ENCODE peak calls at places on chromosomes 11 and 22, in five cellular contexts. N is WTC11, W is HepG2, F is A549, A is GM12878. J is an unnamed sample.
A peak's percentile ranks its signal among the peaks of the same experiment; 100 is the strongest.

GRCh38 chr11:72456651-72457050 is 22.3 kb upstream of the CLPB start:
- DNase-seq in F (no peak), W (no peak), N (no peak), A (no peak), J (no peak)

GRCh38 chr22:40235418-40235817 is 57.7 kb downstream of the TNRC6B start:
- DNase-seq in A (no peak), F (no peak), N (no peak), W (no peak), J (no peak)

GRCh38 chr22:27094633-27095308 is 437.4 kb downstream of the MIAT start:
- DNase-seq in W (no peak), F (no peak), A (no peak), N (no peak), J (no peak)

GRCh38 chr11:103961010-103961409 is 75.4 kb upstream of the DDI1 start:
- DNase-seq in A (no peak), N (no peak), F (peak; percentile 43), W (no peak), J (no peak)

GRCh38 chr11:72308226-72309073 is 64.5 kb upstream of the PHOX2A start:
- DNase-seq in W (no peak), N (no peak), F (no peak), A (no peak), J (no peak)

GRCh38 chr22:17120281-17120680 is 879 bp downstream of the TMEM121B start:
- DNase-seq in N (peak; percentile 93), F (peak; percentile 27), A (no peak), W (no peak), J (peak; percentile 85)

GRCh38 chr11:47524200-47524874 is 28.6 kb downstream of the CELF1 start:
- DNase-seq in W (no peak), N (no peak), F (no peak), A (no peak), J (peak; percentile 17)

GRCh38 chr22:38078046-38078840 is 5.7 kb downstream of the SLC16A8 start:
- DNase-seq in F (no peak), N (no peak), W (no peak), A (no peak), J (no peak)

GRCh38 chr22:30252411-30253204 is 6.0 kb upstream of the LIF start:
- DNase-seq in N (no peak), F (peak; percentile 73), W (no peak), A (no peak), J (no peak)

GRCh38 chr22:46830001-46830715 is 67.7 kb downstream of the TBC1D22A start:
- DNase-seq in N (no peak), W (no peak), F (peak; percentile 69), A (no peak), J (no peak)

GRCh38 chr22:23070418-23071162 is at the start of gene GNAZ:
- DNase-seq in N (peak; percentile 51), A (no peak), W (no peak), F (peak; percentile 5), J (no peak)

GRCh38 chr11:101336858-101337257 is 207.2 kb upstream of the PGR start:
- DNase-seq in F (no peak), A (no peak), N (no peak), W (no peak), J (no peak)

GRCh38 chr22:49046546-49047305 is 780.9 kb downstream of the BRD1 start:
- DNase-seq in W (peak; percentile 50), A (no peak), N (peak; percentile 90), F (peak; percentile 60), J (peak; percentile 47)

GRCh38 chr11:32891657-32892354 is 805 bp upstream of the QSER1 start:
- DNase-seq in N (no peak), A (no peak), F (no peak), W (no peak), J (peak; percentile 30)
- TF ChIP-seq ESRRA in N (no peak), A (no peak), F (no peak), W (no peak), J (peak; percentile 8)

GRCh38 chr22:32478994-32479393 is 4.4 kb downstream of the FBXO7 start:
- DNase-seq in F (no peak), A (no peak), N (no peak), W (no peak), J (no peak)
- TF ChIP-seq ESRRA in F (no peak), A (no peak), N (no peak), W (no peak), J (no peak)

GRCh38 chr11:112160452-112160851 is 3.4 kb downstream of the IL18 start:
- DNase-seq in A (no peak), N (no peak), W (no peak), F (no peak), J (no peak)
- TF ChIP-seq ESRRA in A (no peak), N (no peak), W (no peak), F (no peak), J (no peak)

GRCh38 chr22:35997438-35997837 is 31.2 kb downstream of the RBFOX2 start:
- DNase-seq in W (no peak), F (no peak), A (no peak), N (no peak), J (no peak)
- TF ChIP-seq ESRRA in W (no peak), F (no peak), A (no peak), N (no peak), J (no peak)

GRCh38 chr11:65947133-65947532 is 1.9 kb downstream of the TSGA10IP start:
- DNase-seq in N (peak; percentile 35), W (no peak), A (no peak), F (no peak), J (no peak)

GRCh38 chr11:65946655-65947054 is 1.4 kb downstream of the TSGA10IP start:
- DNase-seq in A (no peak), N (no peak), F (no peak), W (no peak), J (no peak)

GRCh38 chr11:65944767-65945166 is 513 bp upstream of the TSGA10IP start:
- DNase-seq in W (no peak), A (no peak), F (no peak), N (no peak), J (no peak)

GRCh38 chr11:65945430-65945911 is at the start of gene TSGA10IP:
- DNase-seq in N (peak; percentile 84), F (no peak), A (no peak), W (no peak), J (no peak)

DNA sequence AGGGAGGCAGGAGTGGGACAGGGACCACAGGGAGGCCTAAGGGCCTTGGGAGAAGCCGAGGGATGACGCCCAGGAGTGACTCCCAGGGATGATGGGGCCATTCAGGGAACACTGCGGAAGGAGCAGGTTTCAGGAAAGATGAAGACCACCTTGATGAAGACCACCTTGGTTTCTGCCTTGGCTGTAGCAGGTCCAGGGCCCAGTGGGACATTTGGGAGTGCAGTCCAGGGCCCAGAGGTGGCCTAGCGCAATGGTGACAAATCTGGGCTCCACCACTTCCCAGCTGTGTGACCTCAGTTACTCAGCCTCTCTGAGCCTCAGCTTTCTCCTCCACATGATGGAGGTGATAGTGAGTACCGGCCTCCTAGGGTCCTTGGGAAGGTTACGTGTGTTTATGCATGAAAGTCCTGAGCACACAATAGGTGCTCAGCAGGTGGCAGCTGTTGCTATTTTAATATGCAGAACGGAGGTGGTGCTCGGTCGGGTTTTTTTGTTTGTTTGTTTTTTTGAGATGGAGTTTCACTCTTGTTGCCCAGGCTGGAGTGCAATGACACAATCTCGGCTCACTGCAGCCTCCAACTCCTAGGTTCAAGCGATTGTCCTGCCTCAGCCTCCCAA is 770 bp downstream of the TSGA10IP start:
- DNase-seq in W (no peak), F (no peak), A (no peak), N (peak; percentile 60), J (no peak)
- TF ChIP-seq ESRRA in W (no peak), F (no peak), A (no peak), N (no peak), J (no peak)

GRCh38 chr22:20046730-20047129 is 25.8 kb downstream of the TANGO2 start:
- DNase-seq in W (no peak), A (no peak), N (no peak), F (no peak), J (no peak)

GRCh38 chr22:20040801-20041200 is 19.9 kb downstream of the TANGO2 start:
- DNase-seq in W (no peak), N (no peak), F (no peak), A (no peak), J (no peak)

GRCh38 chr22:20043057-20043996 is 22.4 kb downstream of the TANGO2 start:
- DNase-seq in N (no peak), F (no peak), W (no peak), A (no peak), J (no peak)

GRCh38 chr22:20044495-20045151 is 23.7 kb downstream of the TANGO2 start:
- DNase-seq in N (no peak), F (no peak), A (no peak), W (no peak), J (no peak)

DNA sequence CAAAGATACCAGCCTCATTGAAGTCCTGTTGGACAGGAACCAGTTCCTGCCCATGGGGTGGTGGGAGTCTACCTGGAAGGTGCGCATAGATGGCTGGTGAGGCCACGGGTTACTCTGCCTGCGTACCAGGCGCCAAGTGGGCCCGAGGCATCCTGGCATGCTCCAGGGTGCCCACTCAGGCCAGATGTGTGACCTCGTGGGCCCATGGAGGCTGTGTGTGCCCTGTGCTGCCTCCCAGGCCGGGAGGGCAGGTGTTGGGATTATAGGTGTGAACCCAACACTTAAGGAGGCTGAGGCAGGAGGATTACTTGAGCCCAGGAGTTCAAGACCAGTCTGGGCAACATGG is 23.1 kb downstream of the TANGO2 start:
- DNase-seq in N (no peak), F (no peak), A (no peak), W (no peak), J (no peak)
- TF ChIP-seq ESRRA in N (no peak), F (no peak), A (no peak), W (no peak), J (no peak)

GRCh38 chr11:119842731-119843130 is 113.7 kb upstream of the NECTIN1 start:
- DNase-seq in W (no peak), A (no peak), N (no peak), F (no peak), J (no peak)

GRCh38 chr11:119835804-119836203 is 106.8 kb upstream of the NECTIN1 start:
- DNase-seq in N (no peak), F (no peak), A (no peak), W (no peak), J (no peak)

GRCh38 chr11:119844808-119845207 is 115.8 kb upstream of the NECTIN1 start:
- DNase-seq in N (no peak), F (no peak), W (no peak), A (no peak), J (no peak)

GRCh38 chr11:119843760-119844330 is 114.8 kb upstream of the NECTIN1 start:
- DNase-seq in N (no peak), A (no peak), F (no peak), W (no peak), J (no peak)

GRCh38 chr11:119839504-119840133 is 110.6 kb upstream of the NECTIN1 start:
- DNase-seq in N (no peak), W (no peak), A (no peak), F (no peak), J (no peak)
- TF ChIP-seq ESRRA in N (no peak), W (no peak), A (no peak), F (no peak), J (no peak)

DNA sequence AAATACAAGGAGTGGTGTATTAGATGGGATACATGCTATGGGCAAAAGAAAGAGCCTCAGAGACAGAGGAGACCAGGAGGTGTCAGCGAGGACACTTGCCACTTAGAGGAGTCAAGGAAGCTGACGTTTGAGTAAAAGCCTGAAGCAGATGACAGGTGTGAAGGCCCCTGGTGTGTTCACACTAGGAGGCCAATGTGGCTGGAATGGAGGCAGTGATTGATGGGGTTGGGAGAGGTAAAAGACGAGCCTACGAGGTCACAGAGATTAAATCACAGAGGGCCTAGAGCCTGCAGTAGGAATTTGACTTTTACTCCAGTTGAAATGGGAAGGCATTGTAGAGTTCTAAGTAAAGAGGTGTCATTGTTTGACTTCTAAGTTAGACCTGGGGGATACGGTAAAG is 12.0 kb upstream of the GDPD5 start:
- DNase-seq in F (no peak), W (no peak), N (no peak), A (no peak), J (no peak)
- TF ChIP-seq ESRRA in F (no peak), W (no peak), N (no peak), A (no peak), J (no peak)

J was measured in K562.